ENCODE peak calls at places on chromosomes 4 and X, in seven cellular contexts. A is fibroblast of lung, X is HCT116, O is adipocyte, M is mesenchymal stem cell, C is MM.1S, T is mammary epithelial cell. F is an unnamed sample.

GRCh38 chr4:89166971-89167475 is 55.7 kb downstream of the TIGD2 start:
- DNase-seq in A (no peak), X (no peak), O (no peak), M (no peak), C (no peak), T (no peak), F (no peak)

GRCh38 chrX:153387987-153388721 is 13.0 kb downstream of the PNMA6E start:
- DNase-seq in A (no peak), X (no peak), O (no peak), M (no peak), C (no peak), T (no peak), F (no peak)

GRCh38 chrX:46407036-46407752 is 138.0 kb downstream of the ZNF674 start:
- DNase-seq in A (no peak), X (no peak), O (peak), M (no peak), C (no peak), T (no peak), F (peak)

GRCh38 chr4:20544645-20545044 is 155.6 kb upstream of the PACRGL start:
- DNase-seq in A (peak), X (peak), O (peak), M (peak), C (peak), T (peak), F (peak)

GRCh38 chrX:1162119-1162916 is 50.1 kb downstream of the CRLF2 start:
- DNase-seq in A (no peak), X (no peak), O (no peak), M (no peak), C (no peak), T (no peak), F (no peak)

GRCh38 chr4:159455675-159456235 is 352.9 kb downstream of the RAPGEF2 start:
- DNase-seq in A (peak), X (peak), O (peak), M (peak), C (peak), T (peak), F (peak)

GRCh38 chr4:1047106-1047975 is 35.9 kb downstream of the FGFRL1 start:
- DNase-seq in A (peak), X (no peak), O (no peak), M (no peak), C (no peak), T (no peak), F (no peak)

GRCh38 chr4:62014982-62015739 is 815.0 kb downstream of the ADGRL3 start:
- DNase-seq in A (no peak), X (no peak), O (peak), M (no peak), C (no peak), T (peak), F (no peak)

GRCh38 chrX:53435997-53436396 is 1.8 kb upstream of the HSD17B10 start:
- DNase-seq in A (peak), X (peak), O (peak), M (peak), C (peak), T (peak), F (peak)

GRCh38 chrX:44871114-44871645 is 1.8 kb upstream of the KDM6A start:
- DNase-seq in A (peak), X (no peak), O (no peak), M (peak), C (no peak), T (no peak), F (peak)

DNA sequence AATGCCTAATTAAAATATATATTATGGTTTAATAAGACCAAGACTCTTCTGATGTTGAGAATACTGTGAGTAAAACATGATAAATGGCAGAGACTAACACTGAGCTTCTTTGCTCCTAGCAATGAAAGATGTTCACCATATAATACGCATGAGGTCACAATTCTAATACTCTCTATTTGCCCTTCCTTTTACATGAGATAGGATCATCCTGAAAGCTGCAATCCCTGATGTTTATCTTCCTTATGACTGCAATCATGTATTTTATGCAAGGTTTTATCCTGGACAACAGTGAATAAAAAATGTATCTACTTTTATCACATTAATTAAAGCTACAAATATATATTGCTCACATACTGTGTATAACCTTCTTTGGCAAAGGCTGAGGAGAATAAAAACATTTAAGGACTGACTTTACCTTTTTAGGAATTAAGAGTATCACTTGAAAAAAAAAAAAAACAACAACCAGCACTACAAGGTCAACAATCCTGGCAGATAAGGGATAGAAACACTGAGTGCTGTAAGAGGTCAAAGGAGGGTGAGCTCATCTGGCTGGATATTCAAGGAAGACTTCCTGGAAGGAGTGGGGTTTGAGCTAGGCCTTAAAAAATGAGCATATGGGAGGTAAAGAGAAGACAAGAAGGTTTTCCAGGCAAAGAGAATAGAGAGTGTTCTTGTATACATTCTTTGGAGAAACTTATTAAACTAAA is 99.9 kb downstream of the AREG start:
- DNase-seq in A (no peak), X (no peak), O (no peak), M (no peak), C (no peak), T (no peak), F (peak)
- H3K9ac ChIP-seq in A (no peak), X (peak), O (peak), M (peak), C (no peak), T (no peak), F (peak)

GRCh38 chrX:48509619-48510018 is 827 bp downstream of the PORCN start:
- DNase-seq in A (no peak), X (no peak), O (no peak), M (no peak), C (no peak), T (no peak), F (peak)

GRCh38 chrX:48507246-48507645 is 1.5 kb upstream of the PORCN start:
- DNase-seq in A (no peak), X (no peak), O (no peak), M (no peak), C (no peak), T (no peak), F (no peak)

GRCh38 chrX:48511561-48511960 is 2.8 kb downstream of the PORCN start:
- DNase-seq in A (no peak), X (no peak), O (peak), M (peak), C (no peak), T (no peak), F (peak)

GRCh38 chrX:48508400-48509244 is at the start of gene PORCN:
- DNase-seq in A (peak), X (no peak), O (peak), M (peak), C (peak), T (peak), F (peak)

DNA sequence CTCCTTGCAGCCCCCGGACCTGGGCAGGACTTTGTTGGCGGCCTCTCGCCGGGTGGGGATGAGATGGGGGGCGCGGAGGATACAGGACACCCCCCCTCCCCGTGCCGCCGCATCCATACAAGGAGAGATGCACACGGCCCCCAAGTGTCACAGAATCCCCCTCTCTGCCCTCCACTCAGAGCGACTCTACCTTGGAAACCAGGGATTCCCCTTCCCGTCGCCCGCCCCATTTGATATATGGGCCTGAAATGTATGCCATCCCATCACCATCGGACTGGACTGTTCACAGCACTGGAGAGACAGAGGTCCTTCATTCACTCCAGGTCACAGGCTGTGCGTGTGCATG is 426 bp downstream of the PORCN start:
- DNase-seq in A (no peak), X (no peak), O (no peak), M (no peak), C (no peak), T (no peak), F (peak)
- H3K9ac ChIP-seq in A (peak), X (peak), O (peak), M (peak), C (peak), T (peak), F (peak)

DNA sequence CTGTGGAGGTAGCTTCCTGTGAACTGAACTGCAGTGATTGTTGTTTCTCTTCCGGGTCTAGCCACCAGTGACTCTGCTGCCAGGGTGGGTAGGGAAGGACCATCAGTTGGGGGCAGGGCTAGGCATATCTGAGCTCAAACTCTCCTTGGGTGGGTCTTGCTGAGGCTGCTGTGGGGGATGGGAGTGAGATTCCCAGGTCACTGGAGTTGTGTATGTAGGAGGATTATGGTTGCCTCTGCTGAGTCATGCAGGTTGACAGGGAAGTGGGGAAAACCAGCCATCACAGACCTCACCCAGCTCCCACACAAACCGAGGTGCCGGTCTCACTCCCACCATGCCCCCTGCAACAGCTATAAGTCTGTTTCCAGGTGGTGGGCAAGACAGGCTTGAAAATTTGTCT is 1937.8 kb downstream of the PCDH7 start:
- DNase-seq in A (no peak), X (no peak), O (no peak), M (no peak), C (no peak), T (no peak), F (no peak)
- H3K9ac ChIP-seq in A (no peak), X (no peak), O (no peak), M (no peak), C (no peak), T (no peak), F (no peak)

GRCh38 chr4:139924782-139925181 is 229.2 kb downstream of the MAML3 start:
- DNase-seq in A (no peak), X (no peak), O (no peak), M (no peak), C (no peak), T (no peak), F (no peak)
- H3K9ac ChIP-seq in A (no peak), X (no peak), O (no peak), M (no peak), C (no peak), T (no peak), F (no peak)

GRCh38 chrX:65686246-65686645 is 18.8 kb downstream of the MSN start:
- DNase-seq in A (no peak), X (no peak), O (no peak), M (no peak), C (no peak), T (no peak), F (no peak)
- H3K9ac ChIP-seq in A (no peak), X (no peak), O (no peak), M (no peak), C (no peak), T (no peak), F (peak)

DNA sequence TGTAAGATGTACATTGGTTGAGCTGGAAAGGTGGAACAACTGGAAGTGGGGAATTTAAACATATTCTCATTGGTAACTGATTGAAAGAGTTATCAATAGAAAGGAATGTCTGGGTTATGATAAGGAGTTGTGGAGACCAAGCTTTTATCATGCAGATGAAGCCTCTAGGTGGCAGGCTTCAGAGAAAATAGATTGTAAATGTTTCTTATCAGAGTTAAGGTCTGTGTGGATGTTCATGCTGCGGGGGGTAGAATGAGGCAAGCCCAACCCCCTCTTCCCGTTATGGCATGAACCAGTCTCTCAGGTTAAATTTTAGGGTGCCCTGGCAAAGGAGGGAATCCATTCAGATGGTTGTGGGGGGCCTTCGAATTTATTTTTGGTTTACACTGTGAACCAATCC is 16.0 kb downstream of the ARSD start:
- DNase-seq in A (no peak), X (no peak), O (peak), M (no peak), C (no peak), T (no peak), F (no peak)
- H3K9ac ChIP-seq in A (no peak), X (no peak), O (no peak), M (no peak), C (no peak), T (no peak), F (no peak)

DNA sequence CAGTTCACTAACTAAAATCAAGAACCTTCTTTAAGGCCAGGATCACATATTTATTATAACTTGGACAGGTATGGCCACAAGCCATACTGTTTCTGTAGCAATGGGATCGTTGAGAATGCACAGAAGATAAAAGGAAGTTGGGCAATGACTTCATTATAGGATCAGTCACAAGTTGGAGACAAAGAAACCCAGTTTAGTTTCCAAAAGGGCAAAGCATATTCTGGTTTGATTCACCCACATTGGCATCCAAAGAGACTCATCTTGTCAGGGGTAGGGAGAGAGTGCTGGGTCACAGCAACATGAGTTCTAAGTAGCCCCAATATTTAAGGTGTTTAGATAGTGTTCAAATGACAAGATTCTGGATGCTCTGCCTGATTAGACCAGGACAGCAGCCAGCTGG is 317.1 kb upstream of the GALNT7 start:
- DNase-seq in A (no peak), X (no peak), O (no peak), M (no peak), C (no peak), T (peak), F (peak)
- H3K9ac ChIP-seq in A (no peak), X (no peak), O (no peak), M (peak), C (no peak), T (no peak), F (no peak)

F was measured in GM23248.